ENCODE peak calls at places on chromosomes 3 and 15, in four cellular contexts. One of them, this sample, is unnamed.

GRCh38 chr3:23762214-23763039 is 43.3 kb upstream of the UBE2E1 start:
- DNase-seq in cardiac muscle cell: no peak
- DNase-seq in endodermal cell: no peak
- DNase-seq in GM12878: peak; percentile 85
- DNase-seq in this sample: no peak

GRCh38 chr3:190883973-190884832 is 21.7 kb upstream of the GMNC start:
- DNase-seq in cardiac muscle cell: peak; percentile 68
- DNase-seq in endodermal cell: peak; percentile 81
- DNase-seq in GM12878: no peak
- DNase-seq in this sample: no peak

GRCh38 chr3:188472331-188472730 is 318.4 kb downstream of the LPP start:
- DNase-seq in cardiac muscle cell: no peak
- DNase-seq in endodermal cell: no peak
- DNase-seq in GM12878: no peak
- DNase-seq in this sample: no peak

GRCh38 chr3:64593350-64593749 is 94.5 kb downstream of the ADAMTS9 start:
- DNase-seq in cardiac muscle cell: no peak
- DNase-seq in endodermal cell: no peak
- DNase-seq in GM12878: no peak
- DNase-seq in this sample: no peak

GRCh38 chr3:132283440-132283839 is 33.8 kb upstream of the ACP3 start:
- DNase-seq in cardiac muscle cell: peak; percentile 90
- DNase-seq in endodermal cell: peak; percentile 51
- DNase-seq in GM12878: no peak
- DNase-seq in this sample: no peak

GRCh38 chr3:72797773-72798543 is 50.3 kb downstream of the SHQ1 start:
- DNase-seq in cardiac muscle cell: peak; percentile 87
- DNase-seq in endodermal cell: no peak
- DNase-seq in GM12878: no peak
- DNase-seq in this sample: no peak

GRCh38 chr3:30658328-30659052 is 52.1 kb downstream of the TGFBR2 start:
- DNase-seq in cardiac muscle cell: no peak
- DNase-seq in endodermal cell: no peak
- DNase-seq in GM12878: peak; percentile 70
- DNase-seq in this sample: no peak

GRCh38 chr3:148902173-148902791 is 37.2 kb downstream of the CPA3 start:
- DNase-seq in cardiac muscle cell: no peak
- DNase-seq in endodermal cell: no peak
- DNase-seq in GM12878: no peak
- DNase-seq in this sample: no peak

GRCh38 chr15:99058421-99058870 is 46.4 kb upstream of the SYNM start:
- DNase-seq in cardiac muscle cell: no peak
- DNase-seq in endodermal cell: no peak
- DNase-seq in GM12878: no peak
- DNase-seq in this sample: peak; percentile 50

GRCh38 chr3:97297032-97297431 is 467.5 kb upstream of the ARL6 start:
- DNase-seq in cardiac muscle cell: no peak
- DNase-seq in endodermal cell: no peak
- DNase-seq in GM12878: no peak
- DNase-seq in this sample: no peak

GRCh38 chr15:78988361-78988911 is 43.6 kb upstream of the CTSH start:
- DNase-seq in cardiac muscle cell: no peak
- DNase-seq in endodermal cell: no peak
- DNase-seq in GM12878: peak; percentile 63
- DNase-seq in this sample: peak; percentile 67

GRCh38 chr3:138465927-138466326 is 31.5 kb downstream of the ESYT3 start:
- DNase-seq in cardiac muscle cell: no peak
- DNase-seq in endodermal cell: no peak
- DNase-seq in GM12878: no peak
- DNase-seq in this sample: no peak

GRCh38 chr3:105827959-105828358 is 40.9 kb downstream of the CBLB start:
- DNase-seq in cardiac muscle cell: no peak
- DNase-seq in endodermal cell: peak; percentile 69
- DNase-seq in GM12878: no peak
- DNase-seq in this sample: no peak

GRCh38 chr3:64902991-64903390 is 215.2 kb upstream of the ADAMTS9 start:
- DNase-seq in cardiac muscle cell: no peak
- DNase-seq in endodermal cell: no peak
- DNase-seq in GM12878: no peak
- DNase-seq in this sample: no peak

GRCh38 chr15:79310612-79310984 is 314 bp upstream of the TMED3 start:
- DNase-seq in cardiac muscle cell: no peak
- DNase-seq in endodermal cell: no peak
- DNase-seq in GM12878: no peak
- DNase-seq in this sample: no peak

GRCh38 chr3:112111785-112112402 is 21.2 kb downstream of the GCSAM start:
- DNase-seq in cardiac muscle cell: peak; percentile 80
- DNase-seq in endodermal cell: peak; percentile 83
- DNase-seq in GM12878: no peak
- DNase-seq in this sample: no peak

GRCh38 chr15:33844597-33844996 is 123.7 kb upstream of the CHRM5 start:
- DNase-seq in cardiac muscle cell: no peak
- DNase-seq in endodermal cell: no peak
- DNase-seq in GM12878: no peak
- DNase-seq in this sample: no peak
- H3K27ac ChIP-seq in cardiac muscle cell: no peak overlapping the region
- H3K27ac ChIP-seq in endodermal cell: no peak overlapping the region
- H3K27ac ChIP-seq in GM12878: no peak overlapping the region
- H3K27ac ChIP-seq in this sample: no peak overlapping the region

DNA sequence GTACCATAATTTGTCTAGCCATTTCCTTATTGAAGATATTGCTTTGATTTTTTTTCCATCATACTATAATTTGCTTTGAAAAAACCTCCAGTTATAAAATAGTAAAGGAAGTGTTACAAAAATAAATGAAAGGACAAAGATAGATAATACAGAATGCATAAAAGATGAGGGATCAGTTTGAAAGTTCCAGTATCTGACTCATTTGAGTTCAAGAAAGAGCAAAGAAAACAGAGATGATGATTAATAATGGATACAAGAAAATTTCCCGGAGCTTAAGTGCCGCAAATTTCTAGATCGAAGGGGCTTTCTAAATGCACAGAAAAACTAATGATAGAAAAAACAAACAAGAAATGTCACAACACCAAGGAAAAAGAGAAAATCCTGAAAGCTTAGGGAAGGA is 4.3 kb downstream of the WDR48 start:
- DNase-seq in cardiac muscle cell: no peak
- DNase-seq in endodermal cell: no peak
- DNase-seq in GM12878: no peak
- DNase-seq in this sample: no peak
- H3K4me3 ChIP-seq in cardiac muscle cell: no peak overlapping the region
- H3K4me3 ChIP-seq in endodermal cell: no peak overlapping the region
- H3K4me3 ChIP-seq in GM12878: no peak overlapping the region
- H3K4me3 ChIP-seq in this sample: no peak overlapping the region

DNA sequence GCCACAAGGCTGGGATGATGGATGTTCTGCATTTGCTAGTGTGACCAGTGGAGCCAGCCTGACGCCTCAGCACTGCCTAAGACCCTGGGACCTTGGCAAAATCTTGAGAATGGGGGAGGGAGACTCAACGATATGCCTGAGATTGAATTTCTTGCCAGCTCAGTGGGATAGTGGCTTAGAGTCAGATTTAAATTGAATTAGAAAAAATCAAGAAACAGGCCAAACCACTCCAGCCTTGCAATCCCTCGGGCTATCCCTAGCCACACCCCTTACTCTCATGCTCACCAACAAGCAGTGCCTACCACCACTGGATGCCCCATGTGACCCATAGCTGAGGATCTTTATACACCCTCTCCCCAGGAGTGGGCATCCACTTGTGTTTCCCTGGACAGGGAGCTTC is 18.7 kb upstream of the PDE8A start:
- DNase-seq in cardiac muscle cell: no peak
- DNase-seq in endodermal cell: no peak
- DNase-seq in GM12878: no peak
- DNase-seq in this sample: no peak
- H3K27ac ChIP-seq in cardiac muscle cell: no peak overlapping the region
- H3K27ac ChIP-seq in endodermal cell: no peak overlapping the region
- H3K27ac ChIP-seq in GM12878: no peak overlapping the region
- H3K27ac ChIP-seq in this sample: no peak overlapping the region

DNA sequence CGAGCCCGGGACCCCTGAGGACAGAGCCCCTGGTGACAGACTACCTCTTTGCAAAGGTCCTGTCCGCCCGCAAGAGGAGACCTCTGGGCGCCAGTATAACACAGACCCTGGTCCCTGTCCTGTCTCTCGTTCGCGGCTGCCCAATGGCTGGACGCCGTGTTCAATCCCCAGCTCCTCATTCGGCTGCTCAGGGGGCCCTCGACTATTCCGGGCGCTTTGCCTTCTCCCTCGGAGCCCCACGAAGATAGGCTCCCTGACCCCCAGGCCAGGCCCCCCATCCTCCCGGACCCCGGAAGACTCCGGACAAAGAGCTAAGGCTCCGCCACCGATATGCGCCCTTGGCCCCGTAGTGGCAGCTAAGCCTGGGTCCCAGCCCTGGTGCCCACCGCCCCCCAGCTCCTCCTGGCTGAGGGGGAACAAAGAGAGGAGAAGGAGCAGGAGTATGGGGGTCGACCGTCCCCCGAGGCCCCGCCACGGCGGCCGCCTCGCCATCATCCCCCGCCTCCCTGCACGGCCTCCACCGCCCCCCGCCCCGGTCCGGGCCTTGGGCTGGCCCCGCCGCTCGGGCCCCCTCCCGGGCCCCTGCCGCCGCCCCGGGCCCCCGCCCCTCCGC is 440 bp downstream of the CELSR3 start:
- DNase-seq in cardiac muscle cell: peak; percentile 30
- DNase-seq in endodermal cell: peak; percentile 63
- DNase-seq in GM12878: no peak
- DNase-seq in this sample: no peak
- H3K4me3 ChIP-seq in cardiac muscle cell: peak overlapping the region; percentile 49
- H3K4me3 ChIP-seq in endodermal cell: peak overlapping the region; percentile 94
- H3K4me3 ChIP-seq in GM12878: no peak overlapping the region
- H3K4me3 ChIP-seq in this sample: no peak overlapping the region

DNA sequence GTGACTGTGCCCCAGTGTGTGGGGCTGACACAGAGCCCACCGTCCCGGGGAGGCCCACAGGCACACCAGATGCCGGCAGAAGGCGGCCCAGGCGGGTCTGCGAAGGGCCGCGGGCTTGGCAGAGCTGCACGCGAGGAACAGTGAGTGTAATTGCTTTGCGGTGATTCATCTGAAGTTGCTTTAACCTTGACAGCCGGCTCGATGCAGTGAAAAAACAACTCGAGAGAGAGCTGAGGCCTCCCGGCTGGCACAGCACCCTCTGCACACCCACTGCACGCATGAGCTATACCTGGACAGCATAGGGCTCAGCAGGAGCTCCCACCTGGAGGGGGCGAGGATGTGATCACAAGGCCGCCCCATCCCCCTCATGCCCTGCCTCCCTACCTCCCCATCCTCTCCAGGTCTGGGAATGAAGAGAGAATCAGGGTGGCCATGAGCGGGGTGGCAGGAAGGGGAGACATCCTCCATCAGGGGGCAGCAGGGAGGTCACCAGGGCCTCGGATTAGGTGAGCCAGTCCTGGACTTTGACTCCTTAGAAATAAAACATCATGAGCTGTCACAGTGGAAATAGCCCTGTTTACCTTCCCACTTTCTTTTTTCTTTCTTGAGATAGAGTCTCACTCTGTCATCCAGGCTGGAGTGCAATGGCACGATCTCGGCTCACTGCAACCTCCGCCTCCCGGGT is 172.6 kb downstream of the MEGF11 start:
- DNase-seq in cardiac muscle cell: no peak
- DNase-seq in endodermal cell: peak; percentile 86
- DNase-seq in GM12878: no peak
- DNase-seq in this sample: no peak
- H3K27ac ChIP-seq in cardiac muscle cell: no peak overlapping the region
- H3K27ac ChIP-seq in endodermal cell: no peak overlapping the region
- H3K27ac ChIP-seq in GM12878: no peak overlapping the region
- H3K27ac ChIP-seq in this sample: no peak overlapping the region

GRCh38 chr3:4584537-4585249 is 91.5 kb downstream of the ITPR1 start:
- DNase-seq in cardiac muscle cell: no peak
- DNase-seq in endodermal cell: no peak
- DNase-seq in GM12878: peak; percentile 13
- DNase-seq in this sample: no peak
- H3K4me3 ChIP-seq in cardiac muscle cell: no peak overlapping the region
- H3K4me3 ChIP-seq in endodermal cell: no peak overlapping the region
- H3K4me3 ChIP-seq in GM12878: peak overlapping the region; percentile 82
- H3K4me3 ChIP-seq in this sample: peak overlapping the region; percentile 57